ENCODE peak calls at places on chromosomes 6 and 20, in four cellular contexts. H, C, D and M are unnamed samples.

GRCh38 chr6:99305021-99305554 is 44.4 kb downstream of the FAXC start:
- DNase-seq in D (no peak), C (no peak), H (no peak), M (no peak)

GRCh38 chr6:74946961-74947360 is 258.9 kb downstream of the COL12A1 start:
- DNase-seq in D (no peak), C (no peak), H (peak), M (no peak)

GRCh38 chr20:4230651-4231050 is 215.3 kb upstream of the RNF24 start:
- DNase-seq in C (no peak), D (no peak), H (no peak), M (no peak)

GRCh38 chr20:14892782-14893181 is 555.4 kb upstream of the FLRT3 start:
- DNase-seq in D (no peak), H (no peak), C (no peak), M (no peak)

GRCh38 chr6:149888659-149889058 is 9.3 kb downstream of the RAET1E start:
- DNase-seq in D (no peak), H (no peak), C (no peak), M (no peak)

GRCh38 chr20:11912013-11912663 is 5.6 kb upstream of the BTBD3 start:
- DNase-seq in C (no peak), D (no peak), H (peak), M (no peak)

GRCh38 chr20:32631916-32632460 is 41.8 kb downstream of the C20orf203 start:
- DNase-seq in C (no peak), H (no peak), D (no peak), M (no peak)

GRCh38 chr20:53609501-53610445 is 16.1 kb upstream of the ZNF217 start:
- DNase-seq in C (no peak), H (no peak), D (peak), M (no peak)

GRCh38 chr6:11113038-11113437 is 1.5 kb upstream of the ERVFRD-1 start:
- DNase-seq in D (no peak), H (peak), C (no peak), M (no peak)

GRCh38 chr20:53208110-53208908 is 236.2 kb downstream of the TSHZ2 start:
- DNase-seq in C (no peak), H (no peak), D (no peak), M (no peak)

GRCh38 chr20:24842591-24843442 is 106.3 kb upstream of the CST7 start:
- DNase-seq in H (no peak), D (no peak), C (no peak), M (no peak)

GRCh38 chr6:28710466-28711191 is 184.9 kb downstream of the GPX5 start:
- DNase-seq in C (no peak), D (no peak), H (peak), M (no peak)

GRCh38 chr6:69936674-69937363 is 70.5 kb downstream of the COL19A1 start:
- DNase-seq in H (peak), C (no peak), D (no peak), M (no peak)

GRCh38 chr20:5215592-5216304 is 88.9 kb downstream of the CDS2 start:
- DNase-seq in D (no peak), C (no peak), H (peak), M (no peak)

GRCh38 chr20:37714973-37715657 is 21.3 kb downstream of the CTNNBL1 start:
- DNase-seq in H (no peak), C (no peak), D (no peak), M (no peak)

GRCh38 chr20:4873396-4873795 is 127.9 kb downstream of the SLC23A2 start:
- DNase-seq in C (no peak), H (no peak), D (no peak), M (no peak)

GRCh38 chr6:139832906-139833305 is 458.5 kb upstream of the CITED2 start:
- DNase-seq in C (no peak), H (no peak), D (no peak), M (no peak)

GRCh38 chr20:34891166-34892062 is 15.0 kb downstream of the ACSS2 start:
- DNase-seq in D (no peak), C (no peak), H (peak), M (no peak)

GRCh38 chr6:53294611-53295010 is 54.1 kb downstream of the ELOVL5 start:
- DNase-seq in C (no peak), D (no peak), H (no peak), M (no peak)

GRCh38 chr6:7630792-7631191 is 40.8 kb downstream of the SNRNP48 start:
- DNase-seq in H (no peak), D (no peak), C (no peak), M (no peak)

GRCh38 chr20:54645445-54646155 is 170.2 kb downstream of the DOK5 start:
- DNase-seq in C (no peak), D (no peak), H (no peak), M (no peak)

GRCh38 chr20:61480158-61480825 is 228.2 kb downstream of the CDH4 start:
- DNase-seq in D (no peak), C (no peak), H (no peak), M (no peak)
- TF ChIP-seq CTCF in D (no peak), C (no peak), H (no peak), M (no peak)

GRCh38 chr6:15638373-15638772 is 24.5 kb downstream of the DTNBP1 start:
- DNase-seq in C (no peak), D (no peak), H (no peak), M (no peak)

GRCh38 chr6:15643542-15643941 is 19.3 kb downstream of the DTNBP1 start:
- DNase-seq in H (no peak), C (no peak), D (no peak), M (no peak)

GRCh38 chr6:15644904-15645303 is 17.9 kb downstream of the DTNBP1 start:
- DNase-seq in C (no peak), D (no peak), H (no peak), M (no peak)

GRCh38 chr6:15642276-15642675 is 20.6 kb downstream of the DTNBP1 start:
- DNase-seq in C (no peak), D (no peak), H (no peak), M (no peak)
- TF ChIP-seq CTCF in C (peak), D (no peak), H (peak), M (no peak)

DNA sequence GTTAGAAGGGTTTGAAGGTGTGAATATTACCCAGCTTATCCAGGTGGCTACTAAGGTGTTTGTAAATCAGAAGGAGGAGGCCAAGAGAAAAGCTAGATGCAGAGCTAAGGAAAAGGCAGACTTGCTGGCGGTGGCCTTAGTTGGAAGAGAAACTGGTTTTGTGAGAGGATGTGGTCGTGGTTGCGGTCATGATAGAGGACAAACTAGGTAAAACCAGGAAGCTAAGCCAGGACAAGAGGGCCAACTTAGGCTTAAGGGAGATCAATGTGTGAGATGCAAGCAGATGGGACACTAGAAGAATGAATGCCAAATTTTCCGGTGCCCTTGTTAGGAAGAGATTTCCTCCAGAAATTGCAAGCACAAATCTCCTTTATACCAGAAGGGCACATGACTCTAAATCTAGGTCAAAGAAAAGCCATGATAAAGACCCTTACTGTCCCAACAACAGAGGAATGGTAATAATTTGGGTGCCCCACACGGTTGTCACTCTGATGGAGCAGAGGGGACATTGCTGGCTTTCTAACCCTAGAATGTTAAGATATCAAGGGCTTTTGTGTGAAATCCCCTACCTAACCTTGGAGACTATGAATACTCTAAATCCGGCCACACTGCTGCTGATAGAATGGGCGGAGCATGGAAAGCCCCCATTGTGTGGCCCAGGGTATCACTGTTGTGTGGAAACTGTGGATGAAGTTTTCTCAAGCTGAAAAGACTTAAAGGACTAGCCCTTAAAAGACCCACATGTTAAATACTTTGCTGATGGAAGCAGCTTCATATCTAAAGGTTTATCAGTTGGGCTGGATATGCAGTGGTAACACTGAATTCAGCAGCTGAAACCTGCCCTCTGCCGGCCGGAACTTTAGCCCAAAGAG is 7.8 kb downstream of the IL22RA2 start:
- DNase-seq in D (no peak), H (peak), C (no peak), M (peak)
- TF ChIP-seq CTCF in D (no peak), H (peak), C (no peak), M (no peak)

GRCh38 chr6:159213401-159213800 is 44.2 kb downstream of the FNDC1 start:
- DNase-seq in C (no peak), H (peak), D (no peak), M (no peak)

GRCh38 chr6:159221486-159222170 is 52.4 kb downstream of the FNDC1 start:
- DNase-seq in D (no peak), H (no peak), C (no peak), M (no peak)

GRCh38 chr6:159220093-159220492 is 50.9 kb downstream of the FNDC1 start:
- DNase-seq in D (no peak), C (no peak), H (no peak), M (no peak)

GRCh38 chr6:159214281-159214680 is 45.1 kb downstream of the FNDC1 start:
- DNase-seq in D (no peak), C (no peak), H (no peak), M (no peak)

GRCh38 chr6:159217595-159218275 is 48.5 kb downstream of the FNDC1 start:
- DNase-seq in C (no peak), D (no peak), H (peak), M (no peak)
- TF ChIP-seq CTCF in C (peak), D (no peak), H (no peak), M (no peak)

GRCh38 chr6:167140589-167141474 is 16.9 kb downstream of the GPR31 start:
- DNase-seq in H (no peak), C (no peak), D (no peak), M (no peak)
- TF ChIP-seq CTCF in H (no peak), C (no peak), D (no peak), M (no peak)

DNA sequence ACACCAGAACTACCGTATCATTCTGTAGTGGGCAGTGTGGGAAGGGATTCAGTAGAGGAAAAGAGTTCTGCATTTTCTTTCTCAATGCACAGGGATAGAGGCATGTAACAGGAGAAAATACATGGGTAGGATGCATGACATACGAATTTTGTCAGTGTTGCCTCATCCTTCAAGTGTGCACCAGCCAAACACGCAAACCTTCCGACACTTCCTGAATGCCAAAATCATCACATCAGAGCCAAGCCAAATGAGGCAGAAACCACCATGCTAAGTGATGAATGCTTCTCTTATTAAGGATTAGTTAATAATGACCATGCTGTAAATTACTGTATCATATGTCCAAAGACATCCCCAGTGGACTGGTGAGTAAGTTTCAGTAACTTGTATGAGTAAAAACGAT is 27.3 kb downstream of the RAMACL start:
- DNase-seq in H (peak), C (no peak), D (no peak), M (no peak)
- TF ChIP-seq CTCF in H (no peak), C (no peak), D (no peak), M (no peak)

DNA sequence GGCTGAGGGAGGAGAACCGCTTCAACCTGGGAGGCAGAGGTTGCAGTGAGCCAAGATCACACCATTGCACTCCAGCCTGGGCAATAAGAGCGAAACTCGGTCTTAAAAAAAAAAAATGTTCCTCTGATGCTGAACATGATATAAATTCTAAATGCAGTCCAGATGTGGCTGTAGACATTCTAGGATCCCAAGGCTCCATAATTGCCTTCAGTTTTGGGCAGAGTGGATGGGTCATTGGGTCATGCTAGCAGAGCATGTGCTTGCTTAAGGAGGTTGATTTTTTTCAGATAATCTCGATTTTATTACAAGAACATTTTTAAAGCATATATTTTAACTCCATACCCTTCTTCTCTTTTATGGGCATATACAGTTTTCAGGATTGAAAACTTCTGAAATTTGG is 112.0 kb downstream of the UTRN start:
- DNase-seq in D (no peak), H (no peak), C (no peak), M (no peak)
- TF ChIP-seq CTCF in D (no peak), H (no peak), C (no peak), M (no peak)